ENCODE peak calls at places on chromosomes 2 and 18, in six cellular contexts. S, E, X, P, Y and F are unnamed samples.

GRCh38 chr2:127465258-127465657 is 47.0 kb downstream of the PROC start:
- DNase-seq in Y (no peak), X (no peak), S (no peak), E (no peak), P (no peak), F (no peak)

GRCh38 chr2:222174450-222174849 is 124.3 kb downstream of the PAX3 start:
- DNase-seq in S (no peak), X (no peak), P (no peak), E (peak), Y (no peak), F (no peak)

GRCh38 chr2:183840061-183840584 is 715.9 kb downstream of the NUP35 start:
- DNase-seq in P (no peak), E (no peak), Y (no peak), S (no peak), X (no peak), F (no peak)

GRCh38 chr18:48913723-48914122 is 37.0 kb downstream of the SMAD7 start:
- DNase-seq in S (no peak), Y (no peak), X (no peak), E (no peak), P (no peak), F (no peak)

GRCh38 chr2:8456149-8457091 is 225.4 kb upstream of the ID2 start:
- DNase-seq in S (no peak), X (no peak), P (peak), Y (no peak), E (no peak), F (peak)

GRCh38 chr2:215410932-215411285 is 25.0 kb downstream of the FN1 start:
- DNase-seq in Y (peak), E (peak), S (no peak), P (no peak), X (no peak), F (no peak)

GRCh38 chr18:21629089-21629832 is 17.1 kb downstream of the SNRPD1 start:
- DNase-seq in P (no peak), Y (no peak), E (no peak), S (no peak), X (no peak), F (no peak)

GRCh38 chr2:20578266-20578894 is 72.5 kb downstream of the HS1BP3 start:
- DNase-seq in S (no peak), Y (no peak), X (no peak), P (no peak), E (no peak), F (no peak)

GRCh38 chr2:191231995-191232394 is 13.2 kb upstream of the MYO1B start:
- DNase-seq in S (no peak), P (no peak), X (no peak), E (no peak), Y (no peak), F (no peak)

GRCh38 chr18:27467073-27467472 is 282.0 kb upstream of the CHST9 start:
- DNase-seq in P (no peak), S (no peak), E (no peak), Y (no peak), X (no peak), F (no peak)

GRCh38 chr2:128305555-128306080 is 13.1 kb downstream of the HS6ST1 start:
- DNase-seq in Y (no peak), S (no peak), P (no peak), E (no peak), X (peak), F (peak)

GRCh38 chr2:147688252-147688651 is 156.6 kb upstream of the ACVR2A start:
- DNase-seq in X (no peak), E (no peak), Y (no peak), S (no peak), P (no peak), F (no peak)

GRCh38 chr2:240128608-240129144 is 7.4 kb downstream of the COPS9 start:
- DNase-seq in E (no peak), Y (no peak), X (no peak), S (no peak), P (no peak), F (no peak)

GRCh38 chr2:173991857-173992588 is 26.9 kb upstream of the SP3 start:
- DNase-seq in S (no peak), X (no peak), Y (no peak), E (no peak), P (no peak), F (no peak)

GRCh38 chr2:235116885-235117492 is 165.2 kb downstream of the SH3BP4 start:
- DNase-seq in Y (no peak), X (peak), E (peak), S (no peak), P (no peak), F (no peak)

GRCh38 chr18:79510731-79511141 is 115.0 kb downstream of the NFATC1 start:
- DNase-seq in Y (no peak), X (no peak), P (no peak), E (no peak), S (no peak), F (no peak)

GRCh38 chr2:10042301-10043161 is 819 bp upstream of the KLF11 start:
- DNase-seq in Y (no peak), X (no peak), P (peak), E (peak), S (no peak), F (peak)

GRCh38 chr2:31108887-31109286 is 29.4 kb downstream of the GALNT14 start:
- DNase-seq in Y (no peak), P (no peak), S (peak), X (no peak), E (no peak), F (no peak)

GRCh38 chr18:50091495-50092249 is 103.3 kb downstream of the MYO5B start:
- DNase-seq in S (no peak), X (no peak), Y (no peak), P (no peak), E (no peak), F (no peak)

GRCh38 chr2:109372614-109373013 is 241.2 kb downstream of the SEPTIN10 start:
- DNase-seq in S (no peak), X (no peak), P (no peak), E (no peak), Y (no peak), F (no peak)

GRCh38 chr2:9737053-9737875 is 106.0 kb upstream of the TAF1B start:
- DNase-seq in S (no peak), Y (peak), X (no peak), P (peak), E (peak), F (no peak)

GRCh38 chr18:58213445-58213844 is 169.4 kb downstream of the NEDD4L start:
- DNase-seq in S (peak), P (no peak), X (no peak), E (peak), Y (no peak), F (no peak)

GRCh38 chr2:160210599-160211138 is 10.6 kb upstream of the ITGB6 start:
- DNase-seq in Y (peak), X (peak), P (peak), E (peak), S (peak), F (peak)

GRCh38 chr2:31401580-31401979 is 13.0 kb downstream of the XDH start:
- DNase-seq in X (no peak), Y (peak), E (no peak), S (no peak), P (no peak), F (no peak)

GRCh38 chr18:62802523-62802922 is 87.2 kb downstream of the PHLPP1 start:
- DNase-seq in X (no peak), S (peak), Y (no peak), P (no peak), E (no peak), F (no peak)

GRCh38 chr2:9775999-9776685 is 67.1 kb upstream of the TAF1B start:
- DNase-seq in X (no peak), P (no peak), Y (no peak), S (no peak), E (no peak), F (no peak)

GRCh38 chr2:98445708-98446577 is 1.3 kb downstream of the INPP4A start:
- DNase-seq in X (no peak), S (no peak), Y (no peak), E (peak), P (peak), F (no peak)